ENCODE peak calls at places on chromosome 2, in ten cellular contexts. M is CD8-positive, alpha-beta T cell; G is A549; L is AG04450; W is tibial artery; U is heart right ventricle; O is adrenal gland; C is breast epithelium; Q is coronary artery; P is WERI-Rb-1. S is an unnamed sample.

GRCh38 chr2:23430263-23430662 is 45.3 kb downstream of the KLHL29 start:
- DNase-seq in P (no peak), W (no peak), G (no peak), M (no peak), C (peak; percentile 1), O (peak; percentile 14), Q (peak; percentile 45), U (no peak), L (peak; percentile 91), S (no peak)

GRCh38 chr2:94956797-94957391 is 68.6 kb upstream of the MAL start:
- DNase-seq in C (no peak), M (peak; percentile 8), W (peak; percentile 36), P (peak; percentile 39), U (peak; percentile 11), Q (no peak), G (peak; percentile 38), L (no peak), O (peak; percentile 39), S (peak; percentile 31)

GRCh38 chr2:147224070-147224469 is 620.8 kb upstream of the ACVR2A start:
- DNase-seq in M (no peak), Q (no peak), G (no peak), U (no peak), W (no peak), P (no peak), O (no peak), L (no peak), C (no peak), S (no peak)

GRCh38 chr2:198913394-198914152 is 544.2 kb downstream of the SATB2 start:
- DNase-seq in O (no peak), L (no peak), Q (no peak), W (no peak), U (no peak), P (no peak), M (no peak), C (no peak), G (no peak), S (no peak)

GRCh38 chr2:181988154-181988924 is 2.7 kb downstream of the PPP1R1C start:
- DNase-seq in Q (no peak), O (no peak), M (no peak), C (no peak), L (no peak), W (no peak), G (no peak), U (no peak), P (no peak), S (no peak)

GRCh38 chr2:16318474-16319195 is 347.0 kb downstream of the CYRIA start:
- DNase-seq in W (no peak), G (no peak), Q (no peak), U (no peak), O (no peak), M (no peak), L (no peak), C (no peak), P (peak; percentile 54), S (no peak)

GRCh38 chr2:197307236-197307932 is 3.2 kb downstream of the ANKRD44 start:
- DNase-seq in Q (no peak), W (no peak), C (no peak), P (no peak), M (no peak), U (no peak), L (no peak), G (no peak), O (no peak), S (no peak)

GRCh38 chr2:101361519-101361918 is 25.8 kb downstream of the CREG2 start:
- DNase-seq in P (no peak), G (no peak), O (no peak), L (no peak), W (no peak), C (no peak), Q (no peak), M (no peak), U (no peak), S (no peak)

DNA sequence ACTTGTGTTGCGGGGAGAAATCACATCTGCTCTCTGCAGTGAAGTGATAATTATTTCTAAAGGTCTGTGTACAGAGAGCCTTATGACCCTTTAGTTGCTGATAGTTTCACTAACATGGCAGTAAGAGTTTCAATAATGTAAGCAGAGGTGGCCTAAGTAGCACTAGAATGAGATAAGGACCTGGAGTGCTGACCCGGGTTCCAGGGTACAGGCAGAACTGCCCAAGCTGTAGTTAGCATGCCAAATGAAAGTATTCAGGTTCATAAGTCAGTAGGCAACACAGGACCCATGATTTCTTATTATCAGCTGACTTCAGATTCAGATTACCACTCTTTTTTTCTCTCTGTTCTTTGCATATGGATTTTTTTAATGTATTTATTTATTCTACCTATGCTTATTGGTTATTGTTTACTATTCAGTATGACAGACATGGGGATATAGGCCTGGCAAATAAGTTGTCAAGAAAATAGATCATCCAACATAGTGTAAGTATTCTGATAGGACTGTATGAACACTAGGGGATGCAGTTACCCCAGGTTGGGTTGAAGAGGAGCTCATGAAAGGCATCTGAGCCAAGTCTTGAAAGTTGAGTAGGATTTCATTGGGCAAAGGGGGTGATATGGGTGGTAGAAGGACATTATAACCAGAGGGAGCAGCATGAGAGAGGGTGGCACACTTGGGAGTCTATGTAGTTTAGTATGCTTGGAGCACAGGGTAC is 105.2 kb downstream of the CCDC85A start:
- DNase-seq in O (no peak), Q (no peak), W (no peak), M (no peak), C (no peak), G (no peak), U (no peak), L (no peak), P (no peak), S (no peak)
- TF ChIP-seq CTCF in O (no peak), Q (no peak), W (no peak), M (no peak), C (no peak), G (no peak), U (no peak), L (no peak), P (peak; percentile 34), S (peak; percentile 6)

GRCh38 chr2:19868224-19868623 is 33.6 kb downstream of the TTC32 start:
- DNase-seq in G (no peak), C (no peak), M (no peak), L (no peak), O (no peak), P (no peak), W (no peak), Q (no peak), U (no peak), S (no peak)

GRCh38 chr2:19866741-19867140 is 35.0 kb downstream of the TTC32 start:
- DNase-seq in M (no peak), U (no peak), Q (no peak), W (no peak), O (no peak), L (no peak), G (no peak), P (no peak), C (no peak), S (no peak)

GRCh38 chr2:19870792-19871191 is 31.0 kb downstream of the TTC32 start:
- DNase-seq in O (no peak), L (no peak), C (no peak), P (no peak), U (no peak), G (no peak), Q (no peak), W (no peak), M (no peak), S (no peak)

GRCh38 chr2:19871836-19872235 is 29.9 kb downstream of the TTC32 start:
- DNase-seq in L (no peak), M (no peak), Q (no peak), G (no peak), W (no peak), O (no peak), C (no peak), U (no peak), P (no peak), S (no peak)

DNA sequence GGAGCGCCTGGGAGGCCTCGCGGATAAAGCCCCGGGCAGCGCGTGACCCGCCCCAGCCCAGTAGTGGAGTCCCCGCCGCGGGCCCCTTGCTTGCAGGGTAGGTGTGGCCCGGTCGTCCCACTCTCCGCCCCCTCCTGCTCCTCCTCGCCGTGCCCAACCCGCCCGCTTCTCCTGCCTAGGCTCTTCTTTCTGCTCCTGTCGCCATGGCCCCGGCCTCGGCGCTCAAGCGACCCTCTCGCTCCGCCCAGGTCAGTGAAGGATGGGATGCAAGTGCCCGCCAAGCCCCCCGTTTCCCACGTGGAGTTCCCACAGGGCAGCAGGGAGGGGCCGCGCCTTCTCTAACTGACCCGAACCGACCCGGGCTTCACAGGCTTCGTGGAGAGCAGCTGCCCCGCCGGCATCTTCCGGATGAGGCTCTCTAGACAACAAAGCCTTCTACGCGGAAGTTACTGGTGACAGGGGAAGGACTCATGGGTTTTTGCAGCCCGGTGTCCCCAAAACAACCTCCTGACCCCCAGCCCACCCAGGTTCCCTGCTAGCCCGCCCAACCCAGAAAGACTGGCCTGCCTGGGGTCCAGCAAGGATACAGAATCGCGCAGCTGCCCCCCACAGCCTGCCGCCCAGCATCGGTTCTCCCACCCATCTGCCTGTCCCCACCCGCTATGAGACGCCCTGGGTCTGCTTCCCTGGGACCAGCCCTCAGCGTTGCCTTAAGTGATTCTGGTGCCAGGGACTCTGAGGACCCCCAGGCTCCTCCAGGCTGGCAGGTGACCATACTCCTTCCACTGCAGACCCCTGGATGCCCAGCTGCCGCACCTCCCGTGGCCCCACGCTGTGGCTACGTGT is 32.9 kb downstream of the TTC32 start:
- DNase-seq in O (no peak), M (peak; percentile 54), Q (no peak), G (no peak), L (no peak), P (no peak), U (peak; percentile 35), W (peak; percentile 50), C (no peak), S (peak; percentile 51)
- H3K27ac ChIP-seq in O (no peak overlapping the region), M (peak overlapping the region; percentile 76), Q (no peak overlapping the region), G (no peak overlapping the region), L (no peak overlapping the region), P (no peak overlapping the region), U (no peak overlapping the region), W (peak overlapping the region; percentile 15), C (no peak overlapping the region), S (no peak overlapping the region)

GRCh38 chr2:66851449-66851872 is 416.5 kb downstream of the MEIS1 start:
- DNase-seq in Q (no peak), U (no peak), C (no peak), G (peak; percentile 23), M (no peak), W (no peak), O (no peak), P (no peak), L (peak; percentile 92), S (no peak)
- TF ChIP-seq CTCF in Q (no peak), U (no peak), C (no peak), G (no peak), M (no peak), W (no peak), O (no peak), P (no peak), L (no peak), S (no peak)

GRCh38 chr2:113070606-113070975 is 2.8 kb downstream of the IL1F10 start:
- DNase-seq in G (no peak), M (no peak), U (no peak), P (no peak), O (no peak), W (no peak), L (no peak), C (no peak), Q (no peak), S (no peak)

GRCh38 chr2:113069676-113070605 is 2.2 kb downstream of the IL1F10 start:
- DNase-seq in Q (no peak), P (no peak), U (no peak), C (no peak), W (no peak), G (no peak), O (no peak), M (no peak), L (no peak), S (no peak)

GRCh38 chr2:113072584-113072983 is 4.8 kb downstream of the IL1F10 start:
- DNase-seq in O (no peak), G (no peak), M (no peak), P (no peak), Q (no peak), C (no peak), W (no peak), U (no peak), L (no peak), S (no peak)

GRCh38 chr2:113067681-113068080 is at the start of gene IL1F10:
- DNase-seq in L (no peak), O (no peak), P (no peak), Q (no peak), G (no peak), C (no peak), U (no peak), W (no peak), M (no peak), S (no peak)

DNA sequence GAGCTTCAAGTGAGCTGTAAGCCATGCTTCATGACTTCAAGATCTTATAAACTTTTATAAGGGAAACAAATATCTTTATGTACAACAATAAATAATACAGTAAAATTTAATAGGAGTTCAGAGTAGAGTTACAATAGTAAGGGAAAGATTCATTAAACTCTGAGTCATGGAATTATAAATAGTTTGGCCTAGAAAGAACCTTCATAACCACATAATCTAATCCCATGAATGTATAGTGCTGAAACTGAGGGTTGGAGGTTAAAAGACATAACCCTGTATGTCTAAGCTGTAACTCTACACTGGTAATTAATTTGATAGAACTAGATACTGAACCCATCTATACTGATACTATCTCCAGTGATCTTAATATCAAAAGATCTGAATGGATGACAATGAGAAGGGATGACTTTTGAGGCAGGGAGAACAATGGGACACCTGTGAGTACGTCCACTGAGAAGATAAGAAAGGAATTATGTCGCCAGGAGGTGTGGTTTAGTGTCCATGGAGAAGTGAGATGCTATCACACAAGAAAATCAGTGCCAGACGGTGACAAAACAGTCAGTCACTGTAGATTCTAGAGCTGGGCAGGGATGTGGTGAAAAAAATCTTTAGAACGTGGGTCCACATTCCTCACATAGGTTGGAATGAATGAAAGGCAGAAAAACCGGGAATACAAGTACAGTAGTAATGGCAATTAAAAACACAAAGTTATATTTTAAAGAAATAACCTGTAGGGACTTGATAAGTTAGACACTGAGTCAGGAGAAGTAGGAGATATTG is 1.1 kb downstream of the IL1F10 start:
- DNase-seq in C (no peak), U (no peak), L (no peak), G (no peak), W (no peak), M (no peak), Q (no peak), O (no peak), P (no peak), S (no peak)
- H3K27ac ChIP-seq in C (no peak overlapping the region), U (no peak overlapping the region), L (no peak overlapping the region), G (no peak overlapping the region), W (no peak overlapping the region), M (no peak overlapping the region), Q (no peak overlapping the region), O (no peak overlapping the region), P (no peak overlapping the region), S (no peak overlapping the region)

S was measured in thyroid gland.